ENCODE peak calls at places on chromosome 18, in four cellular contexts. W, H, I and R are unnamed samples. For H3K4me1, the result is how much of the 10 kb centered on the place peaks cover.

GRCh38 chr18:74375999-74376398 is 60.4 kb downstream of the C18orf63 start:
- DNase-seq in W (no peak), H (no peak), I (no peak), R (peak)

GRCh38 chr18:6207119-6207518 is 207.6 kb downstream of the L3MBTL4 start:
- DNase-seq in W (no peak), H (no peak), I (no peak), R (no peak)

GRCh38 chr18:33264566-33264965 is 176.0 kb downstream of the CCDC178 start:
- DNase-seq in W (no peak), H (no peak), I (no peak), R (no peak)

GRCh38 chr18:37393945-37394609 is 171.5 kb downstream of the CELF4 start:
- DNase-seq in W (peak), H (no peak), I (peak), R (peak)

GRCh38 chr18:54765636-54766035 is 62.6 kb upstream of the RAB27B start:
- DNase-seq in W (no peak), H (no peak), I (no peak), R (no peak)

GRCh38 chr18:1412660-1413659 is 508.3 kb downstream of the ADCYAP1 start:
- DNase-seq in W (no peak), H (no peak), I (no peak), R (no peak)

GRCh38 chr18:34809697-34810096 is 99.6 kb downstream of the DTNA start:
- DNase-seq in W (peak), H (peak), I (no peak), R (peak)

GRCh38 chr18:56489901-56490300 is 148.5 kb downstream of the TXNL1 start:
- DNase-seq in W (no peak), H (no peak), I (no peak), R (no peak)

GRCh38 chr18:28916436-28916835 is 739.5 kb upstream of the CDH2 start:
- DNase-seq in W (no peak), H (no peak), I (no peak), R (no peak)

GRCh38 chr18:25097119-25098114 is 254.5 kb downstream of the ZNF521 start:
- DNase-seq in W (no peak), H (no peak), I (no peak), R (no peak)

GRCh38 chr18:36212301-36212977 is 25.1 kb downstream of the MOCOS start:
- DNase-seq in W (peak), H (no peak), I (no peak), R (peak)

GRCh38 chr18:5515007-5515744 is 28.6 kb downstream of the EPB41L3 start:
- DNase-seq in W (no peak), H (no peak), I (no peak), R (no peak)

GRCh38 chr18:76445275-76445674 is 49.8 kb downstream of the ZNF516 start:
- DNase-seq in W (no peak), H (no peak), I (no peak), R (peak)

GRCh38 chr18:6370410-6370809 is 44.3 kb downstream of the L3MBTL4 start:
- DNase-seq in W (no peak), H (peak), I (no peak), R (no peak)

GRCh38 chr18:24362757-24363156 is 34.9 kb downstream of the OSBPL1A start:
- DNase-seq in W (no peak), H (no peak), I (no peak), R (no peak)

GRCh38 chr18:54165450-54165849 is 59.0 kb downstream of the MBD2 start:
- DNase-seq in W (no peak), H (no peak), I (no peak), R (no peak)

GRCh38 chr18:902179-902718 is 2.4 kb upstream of the ADCYAP1 start:
- DNase-seq in W (peak), H (no peak), I (no peak), R (peak)

GRCh38 chr18:58447342-58448190 is 181.3 kb downstream of the ALPK2 start:
- DNase-seq in W (peak), H (no peak), I (peak), R (peak)

GRCh38 chr18:76973512-76974302 is 151.3 kb downstream of the ZNF236 start:
- DNase-seq in W (no peak), H (no peak), I (no peak), R (no peak)

GRCh38 chr18:76265375-76266225 is 229.4 kb downstream of the ZNF516 start:
- DNase-seq in W (no peak), H (no peak), I (no peak), R (peak)

GRCh38 chr18:45253973-45254372 is 361.3 kb upstream of the SLC14A2 start:
- DNase-seq in W (no peak), H (no peak), I (no peak), R (no peak)

GRCh38 chr18:13696961-13697360 is 29.4 kb downstream of the FAM210A start:
- DNase-seq in W (no peak), H (no peak), I (no peak), R (peak)

GRCh38 chr18:5582849-5583667 is 39.3 kb upstream of the EPB41L3 start:
- DNase-seq in W (no peak), H (no peak), I (no peak), R (peak)

GRCh38 chr18:21604711-21605110 is 4.2 kb upstream of the ESCO1 start:
- DNase-seq in W (no peak), H (no peak), I (no peak), R (peak)

GRCh38 chr18:36762074-36762473 is 66.7 kb downstream of the TPGS2 start:
- DNase-seq in W (no peak), H (no peak), I (no peak), R (peak)

GRCh38 chr18:33114749-33115148 is 325.8 kb downstream of the CCDC178 start:
- DNase-seq in W (no peak), H (no peak), I (no peak), R (no peak)

GRCh38 chr18:59706499-59706898 is 9.3 kb upstream of the CCBE1 start:
- DNase-seq in W (peak), H (no peak), I (no peak), R (no peak)

GRCh38 chr18:69567813-69568488 is 167.3 kb downstream of the DOK6 start:
- DNase-seq in W (peak), H (peak), I (no peak), R (no peak)

GRCh38 chr18:3245853-3246635 is 1.6 kb upstream of the MYL12A start:
- DNase-seq in W (peak), H (peak), I (peak), R (peak)
- H3K27ac ChIP-seq in W (no peak), H (peak), I (no peak), R (peak)

DNA sequence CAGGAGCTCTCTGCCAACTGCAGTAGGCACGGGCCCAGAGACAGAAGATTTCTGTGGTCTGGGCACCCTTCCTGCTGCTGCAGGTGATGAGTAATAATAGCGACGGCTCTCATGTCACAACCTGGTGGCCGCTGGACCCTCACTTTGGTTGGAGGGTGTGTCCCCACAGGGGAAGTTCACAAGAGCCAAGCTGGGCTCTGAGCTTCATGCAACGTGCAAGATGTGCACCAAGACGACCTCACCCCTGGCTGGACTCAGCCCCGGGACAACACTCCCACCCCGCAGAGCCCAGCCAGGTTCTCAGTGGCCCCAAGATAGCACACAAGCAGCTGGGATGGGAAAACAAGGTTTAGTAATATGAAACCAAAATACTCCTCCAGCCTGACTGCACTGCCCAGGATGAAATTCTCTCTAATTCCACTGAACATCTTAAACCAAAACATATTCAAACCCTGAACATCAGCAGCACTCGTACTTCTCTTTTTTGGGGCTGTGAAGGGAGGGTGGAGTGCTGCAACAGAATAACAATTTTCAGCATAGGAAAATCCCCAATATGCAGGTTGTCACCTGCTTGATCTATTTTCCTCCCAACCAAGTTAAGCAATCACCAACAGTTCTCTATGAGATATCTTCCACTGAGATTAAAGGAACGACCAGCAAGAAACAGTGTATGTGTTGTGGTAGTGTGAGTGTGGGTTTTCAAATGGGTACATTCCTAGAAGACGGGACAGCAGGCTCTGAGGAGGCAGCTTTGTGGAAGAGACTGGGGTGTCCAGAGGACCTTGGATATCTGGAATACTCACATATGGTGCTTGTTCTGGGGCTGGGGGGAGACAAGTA is 26.5 kb downstream of the BCL2 start:
- DNase-seq in W (no peak), H (no peak), I (no peak), R (no peak)
- H3K4me1 ChIP-seq in W (under half), H (under half), I (under half), R (under half)

GRCh38 chr18:9437049-9437448 is 38.3 kb upstream of the RALBP1 start:
- DNase-seq in W (no peak), H (no peak), I (no peak), R (peak)
- H2AFZ ChIP-seq in W (peak), H (no peak), I (peak), R (peak)

GRCh38 chr18:47682876-47683275 is 247.6 kb downstream of the SMAD2 start:
- DNase-seq in W (no peak), H (no peak), I (no peak), R (no peak)
- H3K27ac ChIP-seq in W (no peak), H (no peak), I (no peak), R (no peak)

DNA sequence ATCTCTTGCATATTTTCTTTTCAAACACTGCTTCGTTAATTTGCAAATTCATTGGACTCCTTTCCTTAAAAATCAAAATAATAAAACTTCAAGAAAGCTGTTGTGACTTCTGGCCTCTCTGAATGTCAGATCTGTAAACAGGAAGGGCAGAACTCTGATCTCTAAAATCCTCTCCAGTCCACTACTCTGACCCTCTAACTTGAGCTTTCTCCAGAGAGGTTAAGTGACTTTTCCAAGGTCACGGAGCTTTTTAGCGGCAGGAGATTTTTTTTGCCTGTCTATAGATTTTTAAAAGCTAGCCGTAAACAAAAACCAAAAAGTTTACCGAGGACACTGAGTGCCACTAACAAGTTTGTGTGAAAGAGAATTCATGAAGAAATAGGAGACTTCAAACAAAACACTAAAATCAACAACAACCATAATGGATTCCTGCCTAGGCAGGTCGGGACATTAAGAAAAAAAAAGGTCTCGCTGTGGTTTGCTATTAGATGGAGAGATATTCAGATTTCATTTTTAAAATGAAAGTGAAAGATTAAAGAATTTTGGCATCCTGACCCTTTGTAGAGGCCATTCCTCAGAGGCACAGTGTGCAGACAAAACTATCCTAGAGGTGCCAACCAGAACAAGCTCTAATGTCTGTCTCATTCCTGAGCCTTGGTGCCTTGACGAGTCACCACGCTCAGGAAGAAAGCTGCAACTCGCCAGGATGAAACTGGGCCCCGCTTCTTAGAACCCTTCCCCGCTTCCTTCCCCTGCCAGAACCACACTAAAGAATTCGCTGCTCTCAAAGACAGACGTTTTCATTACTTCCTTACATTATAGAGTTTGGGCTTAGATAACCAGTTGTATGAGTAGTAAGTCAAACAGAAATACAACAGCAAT is 155.8 kb downstream of the TGIF1 start:
- DNase-seq in W (peak), H (no peak), I (no peak), R (peak)
- H3K4me1 ChIP-seq in W (under half), H (half or more), I (under half), R (under half)

DNA sequence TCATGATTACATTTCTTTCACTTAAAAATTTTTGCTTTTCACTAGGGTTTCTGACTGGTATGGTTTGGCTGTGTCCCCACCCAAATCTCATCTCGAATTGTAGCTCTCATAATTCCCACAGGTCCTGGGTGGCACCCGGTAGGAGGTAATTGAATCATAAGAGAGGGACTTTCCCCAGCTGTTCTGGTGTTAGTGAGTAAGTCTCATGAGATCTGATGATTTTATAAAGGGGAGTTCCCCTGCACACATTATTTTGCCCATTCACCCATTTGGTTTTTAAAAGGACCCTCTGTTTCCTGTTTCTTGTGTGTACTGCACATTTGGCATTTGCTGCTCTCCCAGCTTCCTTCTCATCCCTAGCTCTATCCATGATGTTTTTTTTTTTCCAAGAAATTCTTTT is 27.8 kb upstream of the NETO1 start:
- DNase-seq in W (no peak), H (no peak), I (no peak), R (no peak)
- H2AFZ ChIP-seq in W (no peak), H (no peak), I (no peak), R (no peak)

GRCh38 chr18:8339958-8340357 is 269.3 kb upstream of the RAB12 start:
- DNase-seq in W (no peak), H (no peak), I (no peak), R (no peak)
- H3K27ac ChIP-seq in W (no peak), H (no peak), I (no peak), R (no peak)

GRCh38 chr18:3254725-3255124 is 7.1 kb downstream of the MYL12A start:
- DNase-seq in W (no peak), H (no peak), I (no peak), R (no peak)

GRCh38 chr18:3250237-3251107 is 2.9 kb downstream of the MYL12A start:
- DNase-seq in W (no peak), H (no peak), I (no peak), R (peak)

GRCh38 chr18:3251249-3251962 is 3.8 kb downstream of the MYL12A start:
- DNase-seq in W (no peak), H (no peak), I (no peak), R (peak)

GRCh38 chr18:3252843-3253242 is 5.2 kb downstream of the MYL12A start:
- DNase-seq in W (no peak), H (no peak), I (no peak), R (no peak)

GRCh38 chr18:3251963-3252277 is 4.3 kb downstream of the MYL12A start:
- DNase-seq in W (no peak), H (no peak), I (no peak), R (peak)
- H3K4me1 ChIP-seq in W (under half), H (half or more), I (under half), R (half or more)

GRCh38 chr18:46343456-46343855 is 239.3 kb downstream of the HAUS1 start:
- DNase-seq in W (no peak), H (no peak), I (no peak), R (no peak)

GRCh38 chr18:46343940-46344372 is 239.8 kb downstream of the HAUS1 start:
- DNase-seq in W (no peak), H (no peak), I (no peak), R (no peak)

GRCh38 chr18:46346213-46346612 is 242.0 kb downstream of the HAUS1 start:
- DNase-seq in W (no peak), H (no peak), I (no peak), R (no peak)

GRCh38 chr18:46345181-46345465 is 240.9 kb downstream of the HAUS1 start:
- DNase-seq in W (no peak), H (no peak), I (no peak), R (no peak)

GRCh38 chr18:46344416-46345180 is 240.4 kb downstream of the HAUS1 start:
- DNase-seq in W (no peak), H (no peak), I (no peak), R (no peak)
- H2AFZ ChIP-seq in W (no peak), H (no peak), I (no peak), R (no peak)

DNA sequence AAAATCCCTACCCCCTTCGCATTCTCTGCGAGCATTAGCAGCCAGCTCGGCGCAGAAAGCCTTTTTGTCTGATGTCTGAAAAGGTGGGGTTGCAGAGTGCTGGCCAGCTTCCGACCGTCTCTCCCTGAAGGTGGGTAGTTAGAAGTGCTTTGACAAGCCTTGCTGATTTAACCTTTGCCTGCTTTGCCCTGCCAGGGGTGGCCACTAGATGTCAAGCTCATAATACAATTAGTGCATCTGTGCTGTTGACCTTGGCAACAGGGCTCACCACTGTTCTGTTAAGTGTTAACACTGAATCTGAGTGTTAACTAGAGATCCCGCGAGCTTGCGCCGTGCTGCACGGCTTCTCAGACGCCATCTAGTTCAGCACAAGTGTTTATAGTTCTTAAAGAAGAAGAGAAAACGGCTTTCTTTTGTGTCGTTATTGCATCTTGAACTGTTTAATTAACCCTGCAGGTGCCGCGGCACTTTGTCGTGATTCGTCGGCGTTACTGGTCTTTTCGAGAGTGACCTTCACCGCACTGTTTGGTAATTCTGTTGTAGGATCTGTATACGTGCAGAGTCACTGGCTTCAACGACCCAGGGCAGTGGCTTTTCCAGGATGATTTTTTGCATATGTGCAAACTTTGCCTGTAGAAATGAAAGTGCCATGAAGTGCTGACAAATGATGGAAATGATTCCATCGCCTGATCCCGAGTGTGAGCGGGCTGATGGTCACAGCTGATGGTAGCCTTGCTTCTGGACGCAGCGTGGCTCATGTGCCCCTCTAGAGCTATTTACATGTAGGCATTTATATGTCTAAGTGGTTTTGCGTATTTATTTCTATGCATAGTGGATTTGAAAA is 5.5 kb downstream of the SALL3 start:
- DNase-seq in W (peak), H (peak), I (no peak), R (no peak)
- H3K27ac ChIP-seq in W (no peak), H (no peak), I (no peak), R (no peak)